ENCODE peak calls at places on chromosomes 2 and 18, in six cellular contexts. One of them, this sample, is unnamed.

GRCh38 chr2:39995005-39995732 is 216.1 kb upstream of the THUMPD2 start:
- DNase-seq in OCI-LY7: no peak
- DNase-seq in choroid plexus epithelial cell: no peak
- DNase-seq in cardiac muscle cell: no peak
- DNase-seq in kidney epithelial cell: no peak
- DNase-seq in CD4-positive, alpha-beta memory T cell: no peak
- DNase-seq in this sample: no peak

GRCh38 chr2:201886504-201886903 is 80.2 kb downstream of the CDK15 start:
- DNase-seq in OCI-LY7: no peak
- DNase-seq in choroid plexus epithelial cell: peak; percentile 41
- DNase-seq in cardiac muscle cell: no peak
- DNase-seq in kidney epithelial cell: no peak
- DNase-seq in CD4-positive, alpha-beta memory T cell: no peak
- DNase-seq in this sample: no peak

GRCh38 chr18:26089247-26090129 is 925 bp downstream of the SS18 start:
- DNase-seq in OCI-LY7: peak; percentile 41
- DNase-seq in choroid plexus epithelial cell: peak; percentile 51
- DNase-seq in cardiac muscle cell: peak; percentile 18
- DNase-seq in kidney epithelial cell: no peak
- DNase-seq in CD4-positive, alpha-beta memory T cell: peak; percentile 44
- DNase-seq in this sample: peak; percentile 46

GRCh38 chr18:70418551-70419311 is 129.9 kb downstream of the SOCS6 start:
- DNase-seq in OCI-LY7: no peak
- DNase-seq in choroid plexus epithelial cell: no peak
- DNase-seq in cardiac muscle cell: no peak
- DNase-seq in kidney epithelial cell: no peak
- DNase-seq in CD4-positive, alpha-beta memory T cell: no peak
- DNase-seq in this sample: no peak

GRCh38 chr2:38433607-38433975 is 56.5 kb upstream of the ATL2 start:
- DNase-seq in OCI-LY7: no peak
- DNase-seq in choroid plexus epithelial cell: no peak
- DNase-seq in cardiac muscle cell: no peak
- DNase-seq in kidney epithelial cell: no peak
- DNase-seq in CD4-positive, alpha-beta memory T cell: no peak
- DNase-seq in this sample: no peak

GRCh38 chr2:134253804-134254203 is at the start of gene MGAT5:
- DNase-seq in OCI-LY7: peak; percentile 74
- DNase-seq in choroid plexus epithelial cell: no peak
- DNase-seq in cardiac muscle cell: no peak
- DNase-seq in kidney epithelial cell: no peak
- DNase-seq in CD4-positive, alpha-beta memory T cell: no peak
- DNase-seq in this sample: peak; percentile 18

GRCh38 chr2:236179653-236180500 is 11.7 kb upstream of the GBX2 start:
- DNase-seq in OCI-LY7: no peak
- DNase-seq in choroid plexus epithelial cell: peak; percentile 47
- DNase-seq in cardiac muscle cell: no peak
- DNase-seq in kidney epithelial cell: no peak
- DNase-seq in CD4-positive, alpha-beta memory T cell: no peak
- DNase-seq in this sample: peak; percentile 52

GRCh38 chr18:79136742-79137141 is 67.5 kb downstream of the ATP9B start:
- DNase-seq in OCI-LY7: no peak
- DNase-seq in choroid plexus epithelial cell: no peak
- DNase-seq in cardiac muscle cell: no peak
- DNase-seq in kidney epithelial cell: no peak
- DNase-seq in CD4-positive, alpha-beta memory T cell: no peak
- DNase-seq in this sample: no peak

GRCh38 chr2:64686283-64686956 is 32.7 kb upstream of the SERTAD2 start:
- DNase-seq in OCI-LY7: no peak
- DNase-seq in choroid plexus epithelial cell: no peak
- DNase-seq in cardiac muscle cell: no peak
- DNase-seq in kidney epithelial cell: no peak
- DNase-seq in CD4-positive, alpha-beta memory T cell: no peak
- DNase-seq in this sample: no peak

GRCh38 chr2:172380436-172381274 is 46.7 kb upstream of the ITGA6 start:
- DNase-seq in OCI-LY7: no peak
- DNase-seq in choroid plexus epithelial cell: peak; percentile 11
- DNase-seq in cardiac muscle cell: peak; percentile 45
- DNase-seq in kidney epithelial cell: no peak
- DNase-seq in CD4-positive, alpha-beta memory T cell: no peak
- DNase-seq in this sample: no peak

GRCh38 chr2:168119519-168120141 is 127.8 kb downstream of the STK39 start:
- DNase-seq in OCI-LY7: peak; percentile 66
- DNase-seq in choroid plexus epithelial cell: peak; percentile 90
- DNase-seq in cardiac muscle cell: peak; percentile 74
- DNase-seq in kidney epithelial cell: peak; percentile 28
- DNase-seq in CD4-positive, alpha-beta memory T cell: no peak
- DNase-seq in this sample: peak; percentile 84

GRCh38 chr2:128445533-128445900 is 126.8 kb upstream of the HS6ST1 start:
- DNase-seq in OCI-LY7: no peak
- DNase-seq in choroid plexus epithelial cell: no peak
- DNase-seq in cardiac muscle cell: no peak
- DNase-seq in kidney epithelial cell: no peak
- DNase-seq in CD4-positive, alpha-beta memory T cell: no peak
- DNase-seq in this sample: no peak

GRCh38 chr2:31660165-31660564 is 79.4 kb upstream of the SRD5A2 start:
- DNase-seq in OCI-LY7: no peak
- DNase-seq in choroid plexus epithelial cell: no peak
- DNase-seq in cardiac muscle cell: no peak
- DNase-seq in kidney epithelial cell: no peak
- DNase-seq in CD4-positive, alpha-beta memory T cell: no peak
- DNase-seq in this sample: no peak

DNA sequence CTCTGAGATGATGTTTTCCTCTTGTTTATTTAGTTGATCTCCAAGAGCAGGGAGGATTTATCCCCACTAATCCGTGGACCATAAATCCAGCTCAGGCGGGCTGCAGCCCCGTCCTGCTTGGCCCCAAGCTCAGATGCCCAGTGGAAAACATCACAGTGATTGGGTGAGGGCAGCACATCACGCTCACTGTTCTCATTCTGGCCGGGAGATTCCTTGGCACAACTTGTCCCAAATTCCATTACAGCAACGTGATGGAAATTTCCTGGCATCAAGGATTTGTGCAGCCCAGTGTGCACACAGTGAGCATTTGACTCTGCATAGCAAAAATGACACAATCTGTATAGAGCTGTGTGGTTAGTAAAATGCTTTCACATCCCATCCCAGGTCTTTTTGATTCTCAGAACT is 96.8 kb downstream of the VAPA start:
- DNase-seq in OCI-LY7: no peak
- DNase-seq in choroid plexus epithelial cell: peak; percentile 68
- DNase-seq in cardiac muscle cell: no peak
- DNase-seq in kidney epithelial cell: peak; percentile 38
- DNase-seq in CD4-positive, alpha-beta memory T cell: no peak
- DNase-seq in this sample: peak; percentile 95
- H3K4me3 ChIP-seq in OCI-LY7: no peak overlapping the region
- H3K4me3 ChIP-seq in choroid plexus epithelial cell: no peak overlapping the region
- H3K4me3 ChIP-seq in cardiac muscle cell: no peak overlapping the region
- H3K4me3 ChIP-seq in kidney epithelial cell: no peak overlapping the region
- H3K4me3 ChIP-seq in CD4-positive, alpha-beta memory T cell: no peak overlapping the region
- H3K4me3 ChIP-seq in this sample: no peak overlapping the region

GRCh38 chr2:102848366-102848839 is 86.6 kb downstream of the TMEM182 start:
- DNase-seq in OCI-LY7: no peak
- DNase-seq in choroid plexus epithelial cell: peak; percentile 42
- DNase-seq in cardiac muscle cell: peak; percentile 92
- DNase-seq in kidney epithelial cell: peak; percentile 58
- DNase-seq in CD4-positive, alpha-beta memory T cell: no peak
- DNase-seq in this sample: peak; percentile 38
- H3K4me3 ChIP-seq in OCI-LY7: no peak overlapping the region
- H3K4me3 ChIP-seq in choroid plexus epithelial cell: no peak overlapping the region
- H3K4me3 ChIP-seq in cardiac muscle cell: peak overlapping the region; percentile 9
- H3K4me3 ChIP-seq in kidney epithelial cell: peak overlapping the region; percentile 24
- H3K4me3 ChIP-seq in CD4-positive, alpha-beta memory T cell: no peak overlapping the region
- H3K4me3 ChIP-seq in this sample: no peak overlapping the region

GRCh38 chr2:203890733-203891132 is 23.2 kb downstream of the CTLA4 start:
- DNase-seq in OCI-LY7: no peak
- DNase-seq in choroid plexus epithelial cell: no peak
- DNase-seq in cardiac muscle cell: peak; percentile 18
- DNase-seq in kidney epithelial cell: no peak
- DNase-seq in CD4-positive, alpha-beta memory T cell: no peak
- DNase-seq in this sample: no peak

GRCh38 chr2:203887680-203888079 is 20.1 kb downstream of the CTLA4 start:
- DNase-seq in OCI-LY7: no peak
- DNase-seq in choroid plexus epithelial cell: no peak
- DNase-seq in cardiac muscle cell: no peak
- DNase-seq in kidney epithelial cell: no peak
- DNase-seq in CD4-positive, alpha-beta memory T cell: no peak
- DNase-seq in this sample: peak; percentile 28

GRCh38 chr2:203891474-203891873 is 23.9 kb downstream of the CTLA4 start:
- DNase-seq in OCI-LY7: no peak
- DNase-seq in choroid plexus epithelial cell: peak; percentile 16
- DNase-seq in cardiac muscle cell: no peak
- DNase-seq in kidney epithelial cell: no peak
- DNase-seq in CD4-positive, alpha-beta memory T cell: no peak
- DNase-seq in this sample: peak; percentile 18

GRCh38 chr2:203892207-203892606 is 24.6 kb downstream of the CTLA4 start:
- DNase-seq in OCI-LY7: no peak
- DNase-seq in choroid plexus epithelial cell: no peak
- DNase-seq in cardiac muscle cell: no peak
- DNase-seq in kidney epithelial cell: no peak
- DNase-seq in CD4-positive, alpha-beta memory T cell: no peak
- DNase-seq in this sample: no peak

GRCh38 chr2:203886579-203887230 is 19.1 kb downstream of the CTLA4 start:
- DNase-seq in OCI-LY7: no peak
- DNase-seq in choroid plexus epithelial cell: no peak
- DNase-seq in cardiac muscle cell: no peak
- DNase-seq in kidney epithelial cell: no peak
- DNase-seq in CD4-positive, alpha-beta memory T cell: no peak
- DNase-seq in this sample: no peak
- H3K4me3 ChIP-seq in OCI-LY7: no peak overlapping the region
- H3K4me3 ChIP-seq in choroid plexus epithelial cell: no peak overlapping the region
- H3K4me3 ChIP-seq in cardiac muscle cell: no peak overlapping the region
- H3K4me3 ChIP-seq in kidney epithelial cell: no peak overlapping the region
- H3K4me3 ChIP-seq in CD4-positive, alpha-beta memory T cell: no peak overlapping the region
- H3K4me3 ChIP-seq in this sample: no peak overlapping the region

GRCh38 chr2:58484201-58484600 is 243.1 kb upstream of the FANCL start:
- DNase-seq in OCI-LY7: no peak
- DNase-seq in choroid plexus epithelial cell: peak; percentile 7
- DNase-seq in cardiac muscle cell: no peak
- DNase-seq in kidney epithelial cell: peak; percentile 28
- DNase-seq in CD4-positive, alpha-beta memory T cell: no peak
- DNase-seq in this sample: peak; percentile 0
- H3K4me3 ChIP-seq in OCI-LY7: no peak overlapping the region
- H3K4me3 ChIP-seq in choroid plexus epithelial cell: no peak overlapping the region
- H3K4me3 ChIP-seq in cardiac muscle cell: no peak overlapping the region
- H3K4me3 ChIP-seq in kidney epithelial cell: no peak overlapping the region
- H3K4me3 ChIP-seq in CD4-positive, alpha-beta memory T cell: no peak overlapping the region
- H3K4me3 ChIP-seq in this sample: no peak overlapping the region

GRCh38 chr18:73235491-73235890 is 367.7 kb upstream of the NETO1 start:
- DNase-seq in OCI-LY7: no peak
- DNase-seq in choroid plexus epithelial cell: peak; percentile 89
- DNase-seq in cardiac muscle cell: peak; percentile 46
- DNase-seq in kidney epithelial cell: peak; percentile 95
- DNase-seq in CD4-positive, alpha-beta memory T cell: no peak
- DNase-seq in this sample: peak; percentile 36

GRCh38 chr18:73235921-73236320 is 368.1 kb upstream of the NETO1 start:
- DNase-seq in OCI-LY7: no peak
- DNase-seq in choroid plexus epithelial cell: peak; percentile 7
- DNase-seq in cardiac muscle cell: no peak
- DNase-seq in kidney epithelial cell: no peak
- DNase-seq in CD4-positive, alpha-beta memory T cell: no peak
- DNase-seq in this sample: no peak

GRCh38 chr18:73245345-73245744 is 377.6 kb upstream of the NETO1 start:
- DNase-seq in OCI-LY7: no peak
- DNase-seq in choroid plexus epithelial cell: no peak
- DNase-seq in cardiac muscle cell: no peak
- DNase-seq in kidney epithelial cell: no peak
- DNase-seq in CD4-positive, alpha-beta memory T cell: no peak
- DNase-seq in this sample: no peak

GRCh38 chr18:73244411-73244810 is 376.6 kb upstream of the NETO1 start:
- DNase-seq in OCI-LY7: no peak
- DNase-seq in choroid plexus epithelial cell: peak; percentile 89
- DNase-seq in cardiac muscle cell: no peak
- DNase-seq in kidney epithelial cell: no peak
- DNase-seq in CD4-positive, alpha-beta memory T cell: no peak
- DNase-seq in this sample: no peak

DNA sequence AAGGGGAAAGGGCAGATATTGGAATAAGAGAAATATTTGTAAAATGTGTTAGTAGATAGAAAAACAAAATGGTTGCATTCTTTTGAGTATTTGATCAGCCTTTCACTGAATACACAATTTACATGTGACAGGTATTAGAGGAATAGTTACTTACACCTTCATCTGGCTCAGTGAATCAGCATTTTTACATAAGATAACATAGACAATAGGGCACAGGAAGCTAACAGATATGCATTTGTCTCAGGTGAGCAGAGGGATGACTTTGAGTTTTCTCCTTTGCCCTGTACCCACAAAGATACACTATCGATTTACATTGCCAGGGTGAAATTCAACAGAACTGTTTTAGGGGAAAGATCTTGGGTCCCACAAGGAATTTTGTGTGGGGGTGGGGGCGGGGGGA is 373.1 kb upstream of the NETO1 start:
- DNase-seq in OCI-LY7: no peak
- DNase-seq in choroid plexus epithelial cell: no peak
- DNase-seq in cardiac muscle cell: no peak
- DNase-seq in kidney epithelial cell: no peak
- DNase-seq in CD4-positive, alpha-beta memory T cell: no peak
- DNase-seq in this sample: no peak
- H3K4me3 ChIP-seq in OCI-LY7: no peak overlapping the region
- H3K4me3 ChIP-seq in choroid plexus epithelial cell: no peak overlapping the region
- H3K4me3 ChIP-seq in cardiac muscle cell: no peak overlapping the region
- H3K4me3 ChIP-seq in kidney epithelial cell: no peak overlapping the region
- H3K4me3 ChIP-seq in CD4-positive, alpha-beta memory T cell: no peak overlapping the region
- H3K4me3 ChIP-seq in this sample: no peak overlapping the region

DNA sequence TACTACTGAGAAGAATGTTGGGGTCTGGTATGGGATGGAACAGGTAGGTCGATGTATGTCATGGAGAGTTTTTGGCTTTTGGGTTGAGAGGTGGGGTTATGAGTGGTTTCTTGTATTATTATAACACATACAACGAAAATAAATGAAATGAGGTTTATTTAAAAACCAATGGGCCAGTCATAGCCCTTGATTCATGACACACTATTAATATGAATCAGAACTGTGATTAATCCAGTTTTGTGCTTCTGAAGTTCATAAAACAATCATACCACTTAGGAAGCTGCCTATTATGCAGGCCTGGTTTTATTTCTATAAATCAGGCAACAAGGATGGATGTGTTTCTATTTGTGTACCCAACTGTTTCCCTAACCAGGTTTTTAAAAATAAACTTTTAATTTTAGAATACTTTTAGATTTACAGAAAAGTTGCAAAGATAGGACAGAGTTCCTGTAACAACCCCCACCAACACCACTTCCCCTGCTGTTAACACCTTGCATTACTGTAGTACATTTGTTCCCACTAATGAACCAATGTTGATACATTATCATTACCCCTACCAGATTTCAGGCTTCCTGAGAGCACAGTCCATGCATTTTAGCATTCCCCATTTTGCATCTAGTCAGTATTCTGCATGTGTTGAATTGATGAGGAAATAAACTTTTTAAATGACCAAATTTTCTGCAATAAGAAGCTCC is 37.5 kb upstream of the NCOA1 start:
- DNase-seq in OCI-LY7: no peak
- DNase-seq in choroid plexus epithelial cell: no peak
- DNase-seq in cardiac muscle cell: no peak
- DNase-seq in kidney epithelial cell: no peak
- DNase-seq in CD4-positive, alpha-beta memory T cell: no peak
- DNase-seq in this sample: no peak
- H3K4me3 ChIP-seq in OCI-LY7: no peak overlapping the region
- H3K4me3 ChIP-seq in choroid plexus epithelial cell: peak overlapping the region; percentile 48
- H3K4me3 ChIP-seq in cardiac muscle cell: no peak overlapping the region
- H3K4me3 ChIP-seq in kidney epithelial cell: no peak overlapping the region
- H3K4me3 ChIP-seq in CD4-positive, alpha-beta memory T cell: no peak overlapping the region
- H3K4me3 ChIP-seq in this sample: peak overlapping the region; percentile 45

This sample was measured in fibroblast of pulmonary artery.